ENCODE peak calls at places on chromosomes 4 and X, in seven cellular contexts. Y, K, F, G, Q, Z and H are unnamed samples. For H3K4me1, the result is how much of the 10 kb centered on the place peaks cover.

GRCh38 chr4:82287720-82288119 is 86.1 kb downstream of the HNRNPD start:
- DNase-seq in K (no peak), Z (no peak), Y (no peak), G (no peak), Q (no peak), F (no peak), H (no peak)

GRCh38 chrX:39900788-39901170 is 197.0 kb downstream of the BCOR start:
- DNase-seq in Z (no peak), G (no peak), K (no peak), Y (no peak), F (no peak), Q (no peak), H (no peak)

GRCh38 chr4:135277980-135278315 is 1076.4 kb upstream of the PABPC4L start:
- DNase-seq in K (no peak), F (no peak), Z (no peak), Q (no peak), Y (no peak), G (no peak), H (no peak)

GRCh38 chr4:92071587-92071986 is 232.2 kb upstream of the GRID2 start:
- DNase-seq in G (no peak), Y (no peak), F (no peak), Z (no peak), K (no peak), Q (no peak), H (no peak)

GRCh38 chr4:127623755-127624087 is 9.0 kb upstream of the INTU start:
- DNase-seq in Y (no peak), F (no peak), Z (no peak), G (peak), Q (no peak), K (no peak), H (no peak)

GRCh38 chr4:158769175-158769831 is 477 bp downstream of the FNIP2 start:
- DNase-seq in F (peak), K (no peak), Q (peak), Y (peak), Z (no peak), G (peak), H (peak)

GRCh38 chrX:18674417-18674787 is 2.5 kb upstream of the RS1 start:
- DNase-seq in Y (peak), G (no peak), Z (no peak), Q (peak), F (no peak), K (peak), H (peak)

GRCh38 chrX:71514367-71515038 is 18.4 kb upstream of the OGT start:
- DNase-seq in F (no peak), Y (no peak), Z (peak), Q (no peak), K (no peak), G (no peak), H (no peak)

GRCh38 chr4:150010525-150011126 is 67.6 kb upstream of the DCLK2 start:
- DNase-seq in Q (no peak), Z (no peak), Y (peak), F (no peak), K (peak), G (peak), H (peak)

GRCh38 chr4:16788893-16789292 is 109.6 kb downstream of the LDB2 start:
- DNase-seq in K (no peak), Z (no peak), Y (no peak), Q (no peak), G (no peak), F (no peak), H (no peak)

GRCh38 chr4:113179996-113180395 is 130.5 kb downstream of the ANK2 start:
- DNase-seq in Q (no peak), Z (no peak), G (peak), Y (no peak), K (no peak), F (no peak), H (no peak)

GRCh38 chr4:5661237-5661636 is 47.1 kb downstream of the EVC2 start:
- DNase-seq in K (no peak), Y (no peak), F (no peak), G (no peak), Q (no peak), Z (no peak), H (no peak)

GRCh38 chrX:123138473-123138872 is 45.6 kb upstream of the GRIA3 start:
- DNase-seq in K (no peak), Y (no peak), Z (no peak), Q (no peak), G (no peak), F (no peak), H (no peak)

GRCh38 chrX:7133036-7133412 is 14.5 kb upstream of the STS start:
- DNase-seq in Z (no peak), Q (no peak), F (no peak), K (peak), Y (no peak), G (no peak), H (no peak)

GRCh38 chr4:163419074-163419473 is 54.5 kb downstream of the TKTL2 start:
- DNase-seq in G (no peak), F (no peak), K (no peak), Q (no peak), Y (no peak), Z (no peak), H (no peak)

GRCh38 chrX:25012793-25013592 is 2.8 kb downstream of the ARX start:
- DNase-seq in Y (no peak), G (no peak), Q (peak), K (no peak), Z (no peak), F (no peak), H (no peak)

GRCh38 chr4:101345271-101345595 is 2.1 kb downstream of the PPP3CA start:
- DNase-seq in Y (no peak), Q (no peak), G (no peak), K (no peak), F (peak), Z (no peak), H (no peak)

GRCh38 chr4:150038335-150039076 is 39.7 kb upstream of the DCLK2 start:
- DNase-seq in K (no peak), Y (no peak), F (no peak), G (no peak), Z (peak), Q (no peak), H (no peak)

GRCh38 chrX:18173494-18174180 is 47.0 kb downstream of the BEND2 start:
- DNase-seq in Y (no peak), Q (peak), F (no peak), K (no peak), G (no peak), Z (no peak), H (no peak)

GRCh38 chr4:127143460-127144190 is 489.1 kb upstream of the INTU start:
- DNase-seq in Z (no peak), K (no peak), G (peak), F (no peak), Y (no peak), Q (no peak), H (no peak)

GRCh38 chr4:27205994-27206393 is 345.4 kb downstream of the STIM2 start:
- DNase-seq in G (no peak), Q (no peak), Z (no peak), K (no peak), F (no peak), Y (no peak), H (no peak)

GRCh38 chr4:172232966-172233365 is 419.8 kb downstream of the GALNTL6 start:
- DNase-seq in K (no peak), G (no peak), Q (no peak), Y (no peak), Z (no peak), F (no peak), H (no peak)

GRCh38 chrX:140762061-140762460 is 52.5 kb downstream of the LINC00632 start:
- DNase-seq in Z (no peak), F (no peak), Q (no peak), G (peak), K (peak), Y (peak), H (peak)

GRCh38 chr4:19756661-19757060 is 495.0 kb upstream of the SLIT2 start:
- DNase-seq in F (no peak), G (peak), Y (no peak), Q (no peak), K (no peak), Z (no peak), H (no peak)

GRCh38 chrX:39953879-39954278 is 143.9 kb downstream of the BCOR start:
- DNase-seq in G (peak), Q (no peak), Z (no peak), K (peak), F (peak), Y (peak), H (peak)

GRCh38 chr4:90889171-90889570 is 762.0 kb downstream of the CCSER1 start:
- DNase-seq in Z (no peak), Q (no peak), K (no peak), G (no peak), F (no peak), Y (no peak), H (no peak)

GRCh38 chr4:138816883-138817282 is 198.7 kb upstream of the NOCT start:
- DNase-seq in G (no peak), F (no peak), K (no peak), Z (no peak), Q (no peak), Y (no peak), H (no peak)

GRCh38 chrX:40003071-40003981 is 94.4 kb downstream of the BCOR start:
- DNase-seq in F (no peak), Q (no peak), G (no peak), Y (no peak), Z (no peak), K (no peak), H (no peak)

GRCh38 chr4:5711479-5712184 is 631 bp downstream of the EVC start:
- DNase-seq in Z (no peak), F (no peak), Y (no peak), K (no peak), G (peak), Q (peak), H (no peak)

DNA sequence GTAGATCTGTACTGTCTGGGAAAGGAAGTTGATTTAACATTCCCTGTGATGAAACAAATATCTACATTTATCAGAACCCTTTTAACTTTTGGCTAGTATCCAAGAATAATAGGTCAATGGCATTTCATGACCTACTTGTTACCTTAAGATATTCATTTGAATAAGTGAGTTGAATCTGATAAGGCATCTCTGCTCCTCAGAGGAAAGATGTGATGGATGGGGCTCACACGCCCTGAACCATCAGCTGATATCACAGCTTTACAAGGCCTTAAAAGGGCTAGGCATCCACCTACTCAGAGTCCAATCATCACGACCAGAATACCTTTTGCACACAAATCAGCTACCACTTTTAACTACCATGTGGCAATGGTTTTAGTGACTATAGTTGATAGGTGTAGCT is 90.2 kb upstream of the PDLIM3 start:
- DNase-seq in K (no peak), Z (no peak), G (no peak), Y (no peak), Q (no peak), F (no peak), H (no peak)
- H3K4me1 ChIP-seq in K (under half), Z (under half), G (under half), Y (under half), Q (under half), F (under half), H (under half)

DNA sequence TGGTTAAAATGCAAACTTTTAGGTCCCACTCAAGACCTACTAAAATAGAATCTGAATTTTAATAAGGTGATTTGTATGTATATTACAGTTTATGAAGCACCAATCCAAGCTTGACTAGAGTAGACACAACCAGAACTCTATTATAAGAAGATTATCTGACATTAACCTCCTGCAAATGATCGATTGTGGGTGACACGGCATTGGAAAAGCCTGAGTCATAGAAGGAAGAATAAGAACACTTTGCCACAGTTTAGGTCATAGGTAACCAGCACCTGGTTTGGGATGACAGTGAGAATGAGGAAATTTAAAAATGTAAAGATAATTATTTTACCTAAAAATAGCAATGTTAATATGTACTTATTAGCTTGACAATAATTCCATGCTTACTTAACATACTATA is 15.2 kb downstream of the PDGFC start:
- DNase-seq in Y (no peak), G (no peak), Q (no peak), Z (no peak), K (no peak), F (no peak), H (no peak)
- H3K4me1 ChIP-seq in Y (under half), G (under half), Q (under half), Z (under half), K (under half), F (under half), H (under half)

GRCh38 chrX:20263474-20263873 is 3.2 kb downstream of the RPS6KA3 start:
- DNase-seq in Q (no peak), Z (no peak), G (peak), F (no peak), K (no peak), Y (no peak), H (no peak)
- H3K4me1 ChIP-seq in Q (under half), Z (under half), G (under half), F (half or more), K (under half), Y (under half), H (under half)

GRCh38 chr4:70688795-70689231 is 481 bp downstream of the UTP3 start:
- DNase-seq in K (no peak), G (no peak), Q (no peak), Z (no peak), F (no peak), Y (no peak), H (peak)

DNA sequence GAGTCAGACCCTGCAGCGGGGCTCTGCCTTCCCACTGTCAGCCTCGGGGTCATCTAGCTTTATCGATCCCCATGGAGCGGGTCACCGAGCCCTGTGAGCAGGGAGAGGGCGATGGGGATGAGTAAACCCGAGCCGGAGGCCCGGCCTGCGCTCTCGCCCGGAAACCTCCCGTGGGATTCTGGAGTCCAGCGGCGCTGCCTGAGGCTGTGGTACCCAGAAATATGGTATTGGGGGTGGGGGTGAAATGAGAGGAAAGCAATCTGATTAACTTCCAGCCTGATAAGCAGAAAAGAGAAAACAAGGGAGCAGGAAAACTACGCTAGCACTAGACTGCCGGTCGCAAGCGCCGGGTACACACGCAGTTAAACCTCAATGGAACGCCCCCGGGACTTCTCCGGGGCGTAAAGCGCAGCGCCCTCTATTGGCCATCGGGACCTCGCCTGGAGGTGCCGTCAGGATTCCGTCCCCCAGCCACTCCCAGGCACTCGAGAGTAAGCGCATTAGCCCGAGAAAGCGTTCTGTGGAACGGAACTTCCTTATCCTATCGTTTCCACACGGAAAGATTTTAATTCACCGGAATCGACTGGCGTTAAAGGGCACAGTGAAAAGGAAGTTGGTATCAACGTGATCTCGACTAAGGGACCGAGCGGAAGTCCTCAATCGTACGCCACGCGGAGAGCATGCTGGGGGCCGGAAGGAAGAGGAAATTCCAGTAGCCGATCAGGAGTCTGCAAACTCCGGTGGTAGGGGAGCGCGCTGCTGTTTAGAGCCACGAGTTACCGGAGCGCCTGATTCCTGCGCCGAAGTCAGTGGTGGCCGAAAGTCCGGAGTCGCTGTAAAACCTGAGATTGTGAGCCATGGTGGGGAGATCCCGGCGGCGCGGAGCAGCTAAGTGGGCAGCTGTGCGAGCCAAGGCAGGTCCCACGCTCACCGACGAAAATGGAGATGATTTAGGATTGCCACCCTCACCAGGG is at the start of gene UTP3:
- DNase-seq in G (peak), Y (peak), Z (peak), K (peak), Q (peak), F (peak), H (peak)
- H3K4me1 ChIP-seq in G (under half), Y (under half), Z (under half), K (under half), Q (under half), F (under half), H (under half)

DNA sequence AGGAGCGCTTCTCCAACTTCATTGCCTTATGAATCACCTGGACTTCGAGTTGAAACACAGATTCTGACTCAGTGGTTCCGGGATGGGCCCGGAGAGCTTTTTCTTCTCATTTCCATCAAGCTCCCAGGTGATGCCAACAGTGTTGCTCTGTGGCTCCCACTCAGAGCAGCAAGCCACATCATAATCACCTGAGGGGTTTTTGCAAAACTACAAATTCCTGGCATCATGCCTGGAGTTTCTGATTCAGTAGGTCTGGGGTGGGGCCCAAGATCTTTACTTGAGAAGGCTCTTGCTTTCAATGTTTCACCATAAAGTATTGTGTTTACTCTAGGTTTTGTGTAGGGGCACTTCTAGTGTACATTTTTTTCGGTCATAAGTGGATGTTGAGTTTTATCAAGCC is 7.0 kb downstream of the MTM1 start:
- DNase-seq in Y (no peak), K (no peak), Q (no peak), G (peak), F (peak), Z (no peak), H (peak)
- H3K4me1 ChIP-seq in Y (under half), K (under half), Q (under half), G (under half), F (half or more), Z (under half), H (under half)

DNA sequence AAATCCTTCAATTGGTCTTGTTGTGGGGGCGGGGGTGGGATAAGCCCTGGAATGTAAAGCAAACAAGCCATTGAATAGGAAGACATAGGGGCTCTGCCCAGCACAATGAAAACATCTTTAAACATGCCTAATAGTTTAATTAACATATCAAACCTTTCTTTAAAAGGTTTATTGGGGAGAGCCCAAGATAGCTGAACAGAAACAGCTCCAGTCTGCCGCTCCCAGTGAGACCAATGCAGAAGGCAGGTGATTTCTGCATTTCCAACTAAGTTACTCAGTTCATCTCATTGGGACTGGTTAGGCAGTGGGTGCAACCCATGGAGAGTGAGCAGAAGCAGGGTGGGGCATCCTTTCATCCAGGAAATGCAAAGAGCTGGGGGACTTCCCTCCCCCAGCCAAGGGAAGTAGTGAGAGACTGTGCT is 327.2 kb upstream of the CNKSR2 start:
- DNase-seq in Z (no peak), K (no peak), Q (no peak), F (no peak), Y (no peak), G (no peak), H (no peak)
- H3K4me1 ChIP-seq in Z (under half), K (under half), Q (under half), F (under half), Y (under half), G (under half), H (under half)

DNA sequence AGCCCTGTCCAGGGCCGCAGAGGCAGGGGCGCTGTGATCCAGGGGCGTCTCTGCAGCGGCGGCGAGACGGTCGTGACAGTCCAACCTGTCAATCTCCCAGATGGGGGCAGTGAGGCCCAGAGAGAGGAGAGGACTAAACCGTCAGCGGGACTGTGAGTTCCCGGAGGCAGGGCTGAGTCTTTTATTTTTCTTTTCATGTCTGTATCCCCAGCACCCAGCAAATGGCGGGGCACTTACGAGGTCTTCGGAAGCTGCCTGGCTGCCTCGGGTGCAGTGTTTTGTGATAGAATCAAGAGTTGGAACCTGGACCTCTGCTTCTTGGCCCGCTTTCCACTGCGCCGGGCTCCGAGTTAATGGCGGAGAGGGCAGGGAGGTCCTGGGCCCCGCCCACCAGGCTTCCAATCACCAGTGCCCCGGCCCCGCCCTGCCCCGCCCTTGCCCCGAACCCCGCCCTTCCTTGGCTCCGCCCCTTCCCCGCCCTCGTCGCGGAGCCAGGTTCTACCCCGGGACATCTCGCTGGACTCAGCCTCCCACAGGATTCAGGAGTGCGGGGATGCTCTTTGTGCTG is 35.3 kb upstream of the GRPEL1 start:
- DNase-seq in K (peak), Z (peak), G (peak), F (peak), Q (peak), Y (peak), H (peak)
- H3K4me1 ChIP-seq in K (under half), Z (under half), G (under half), F (under half), Q (under half), Y (under half), H (under half)

GRCh38 chrX:49061490-49061889 is 2.7 kb downstream of the CCDC120 start:
- DNase-seq in Z (no peak), K (no peak), G (no peak), Y (no peak), F (no peak), Q (no peak), H (no peak)
- H3K4me1 ChIP-seq in Z (under half), K (under half), G (under half), Y (under half), F (under half), Q (under half), H (under half)